ENCODE peak calls at places on chromosome 12, in five cellular contexts. J, V, C, I and Y are unnamed samples.
A peak's percentile ranks its signal among the peaks of the same experiment; 100 is the strongest.

GRCh38 chr12:108734200-108734906 is 3.0 kb upstream of the CORO1C start:
- DNase-seq in J (peak; percentile 89), V (peak; percentile 73), C (no peak), I (no peak), Y (peak; percentile 96)

GRCh38 chr12:90058721-90059120 is 350.1 kb upstream of the ATP2B1 start:
- DNase-seq in J (no peak), V (peak; percentile 75), C (no peak), I (no peak), Y (peak; percentile 83)

GRCh38 chr12:50282581-50283229 is 615 bp downstream of the LIMA1 start:
- DNase-seq in J (no peak), V (peak; percentile 65), C (no peak), I (no peak), Y (peak; percentile 39)

GRCh38 chr12:46517579-46517962 is 145.0 kb upstream of the SLC38A2 start:
- DNase-seq in J (no peak), V (no peak), C (no peak), I (no peak), Y (no peak)

GRCh38 chr12:64610092-64610659 is at the start of gene RASSF3:
- DNase-seq in J (peak; percentile 93), V (no peak), C (peak; percentile 90), I (peak; percentile 85), Y (peak; percentile 49)

GRCh38 chr12:5390174-5390799 is 41.6 kb upstream of the NTF3 start:
- DNase-seq in J (no peak), V (no peak), C (no peak), I (no peak), Y (no peak)

GRCh38 chr12:58547217-58547616 is 373.1 kb downstream of the LRIG3 start:
- DNase-seq in J (no peak), V (no peak), C (no peak), I (no peak), Y (no peak)

GRCh38 chr12:91566328-91567099 is 383.9 kb upstream of the DCN start:
- DNase-seq in J (no peak), V (no peak), C (no peak), I (no peak), Y (no peak)

GRCh38 chr12:51692016-51692415 is 101.0 kb downstream of the SCN8A start:
- DNase-seq in J (no peak), V (no peak), C (no peak), I (no peak), Y (no peak)

GRCh38 chr12:85367886-85368385 is 87.9 kb downstream of the ALX1 start:
- DNase-seq in J (no peak), V (no peak), C (no peak), I (no peak), Y (no peak)

GRCh38 chr12:20044304-20044703 is 324.0 kb upstream of the PDE3A start:
- DNase-seq in J (no peak), V (no peak), C (no peak), I (no peak), Y (no peak)

GRCh38 chr12:27244680-27245005 is 557 bp downstream of the STK38L start:
- DNase-seq in J (no peak), V (no peak), C (no peak), I (no peak), Y (peak; percentile 68)

GRCh38 chr12:45191239-45191638 is 24.7 kb upstream of the ANO6 start:
- DNase-seq in J (no peak), V (no peak), C (no peak), I (no peak), Y (peak; percentile 63)

GRCh38 chr12:5222729-5223128 is 179.1 kb downstream of the KCNA5 start:
- DNase-seq in J (no peak), V (no peak), C (no peak), I (no peak), Y (no peak)

GRCh38 chr12:107570721-107571120 is 114.9 kb upstream of the PWP1 start:
- DNase-seq in J (no peak), V (peak; percentile 16), C (no peak), I (no peak), Y (peak; percentile 51)

GRCh38 chr12:53805801-53806200 is 54.0 kb upstream of the CISTR start:
- DNase-seq in J (no peak), V (no peak), C (no peak), I (no peak), Y (peak; percentile 62)

GRCh38 chr12:129193263-129193871 is 340.1 kb downstream of the GLT1D1 start:
- DNase-seq in J (peak; percentile 41), V (no peak), C (peak; percentile 42), I (peak; percentile 32), Y (peak; percentile 5)

GRCh38 chr12:89636776-89637160 is 71.9 kb downstream of the ATP2B1 start:
- DNase-seq in J (no peak), V (no peak), C (no peak), I (no peak), Y (peak; percentile 25)

GRCh38 chr12:110124184-110124995 is at the start of gene IFT81:
- DNase-seq in J (peak; percentile 98), V (peak; percentile 78), C (peak; percentile 99), I (peak; percentile 94), Y (peak; percentile 91)

GRCh38 chr12:56941299-56942017 is 7.2 kb upstream of the SDR9C7 start:
- DNase-seq in J (peak; percentile 36), V (no peak), C (no peak), I (no peak), Y (peak; percentile 53)

GRCh38 chr12:121438207-121438606 is 38.3 kb downstream of the RNF34 start:
- DNase-seq in J (no peak), V (no peak), C (no peak), I (no peak), Y (no peak)

GRCh38 chr12:3752741-3753486 is at the start of gene CRACR2A:
- DNase-seq in J (peak; percentile 85), V (peak; percentile 6), C (peak; percentile 93), I (peak; percentile 87), Y (peak; percentile 66)

GRCh38 chr12:87848248-87848868 is 180.8 kb downstream of the C12orf50 start:
- DNase-seq in J (peak; percentile 53), V (peak; percentile 58), C (peak; percentile 15), I (no peak), Y (peak; percentile 72)

GRCh38 chr12:98745578-98746391 is 100.7 kb downstream of the APAF1 start:
- DNase-seq in J (peak; percentile 35), V (no peak), C (peak; percentile 36), I (peak; percentile 42), Y (no peak)

DNA sequence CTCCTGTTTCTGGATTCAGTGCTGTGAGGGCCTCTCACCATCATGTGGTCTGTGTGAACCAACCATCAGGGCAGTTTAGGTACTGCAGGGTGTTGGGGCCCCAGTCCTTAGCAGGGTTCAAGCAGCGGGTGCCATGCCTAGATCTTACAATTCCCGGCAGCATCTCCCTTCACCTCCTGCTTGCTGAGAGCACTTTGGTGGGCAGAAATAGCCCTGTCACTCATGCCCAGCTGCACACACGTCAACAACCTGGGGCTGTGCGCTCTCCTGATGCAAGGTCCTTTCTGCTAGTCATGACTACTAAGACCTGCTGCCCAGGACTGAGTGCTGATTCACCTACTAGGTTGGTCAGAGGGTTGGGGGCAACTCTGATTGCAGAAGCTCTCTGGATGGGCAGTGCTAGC is 72.1 kb downstream of the NINJ2 start:
- DNase-seq in J (no peak), V (no peak), C (no peak), I (no peak), Y (no peak)
- TF ChIP-seq CTCF in J (no peak), V (no peak), C (no peak), I (no peak), Y (no peak)

GRCh38 chr12:21800011-21800410 is 25.5 kb upstream of the KCNJ8 start:
- DNase-seq in J (no peak), V (no peak), C (no peak), I (no peak), Y (no peak)
- TF ChIP-seq CTCF in J (no peak), V (no peak), C (no peak), I (no peak), Y (no peak)

GRCh38 chr12:24360057-24360456 is 410.6 kb upstream of the SOX5 start:
- DNase-seq in J (no peak), V (no peak), C (no peak), I (no peak), Y (peak; percentile 34)
- TF ChIP-seq CTCF in J (no peak), V (no peak), C (no peak), I (no peak), Y (peak; percentile 15)

GRCh38 chr12:132687211-132688164 is at the start of the genes POLE and PXMP2:
- DNase-seq in J (peak; percentile 99), V (peak; percentile 79), C (peak; percentile 99), I (peak; percentile 95), Y (peak; percentile 88)
- TF ChIP-seq CTCF in J (no peak), V (no peak), C (no peak), I (no peak), Y (no peak)